ENCODE peak calls at places on chromosomes 1 and 21, in six cellular contexts. Z is central memory CD4-positive, alpha-beta T cell; F is GM13977; E is tibial nerve; B is AG08396; T is activated CD4-positive, CD25-positive, alpha-beta regulatory T cell treated with anti-CD3 and anti-CD28 coated beads, Interleukin-2, amount 50 U/mL, for 72 hours. K is an unnamed sample.

GRCh38 chr1:11478571-11479374 is at the start of gene DISP3:
- DNase-seq in T (peak), E (no peak), F (peak), Z (peak), B (peak), K (peak)

GRCh38 chr1:232327296-232327695 is 302.6 kb downstream of the SIPA1L2 start:
- DNase-seq in F (no peak), E (no peak), T (no peak), B (no peak), Z (no peak), K (no peak)

GRCh38 chr1:6614019-6614952 is 755 bp downstream of the PHF13 start:
- DNase-seq in E (no peak), T (peak), Z (peak), F (peak), B (peak), K (peak)

GRCh38 chr1:15848143-15848928 is 829 bp downstream of the SPEN start:
- DNase-seq in F (no peak), Z (peak), E (no peak), B (peak), T (peak), K (peak)

GRCh38 chr21:35254006-35254751 is 205.1 kb upstream of the RUNX1 start:
- DNase-seq in T (no peak), B (no peak), Z (no peak), E (no peak), F (no peak), K (no peak)

GRCh38 chr1:218573871-218574270 is 228.7 kb downstream of the TGFB2 start:
- DNase-seq in B (no peak), E (no peak), Z (no peak), T (no peak), F (no peak), K (no peak)

GRCh38 chr21:16082038-16082816 is 352.4 kb downstream of the USP25 start:
- DNase-seq in Z (no peak), E (no peak), B (no peak), T (no peak), F (no peak), K (no peak)

GRCh38 chr1:32404956-32405355 is 10.7 kb upstream of the BSDC1 start:
- DNase-seq in B (no peak), T (no peak), Z (no peak), E (no peak), F (no peak), K (no peak)

GRCh38 chr1:101438359-101438758 is 201.5 kb downstream of the S1PR1 start:
- DNase-seq in F (no peak), T (no peak), Z (no peak), E (no peak), B (peak), K (peak)

GRCh38 chr1:160219062-160219929 is 14.1 kb downstream of the PEA15 start:
- DNase-seq in E (no peak), Z (no peak), F (no peak), B (peak), T (no peak), K (no peak)

GRCh38 chr1:164667010-164667409 is 108.0 kb downstream of the PBX1 start:
- DNase-seq in E (no peak), F (no peak), T (no peak), B (no peak), Z (no peak), K (no peak)

GRCh38 chr1:154219511-154219910 is 1.2 kb upstream of the UBAP2L start:
- DNase-seq in E (no peak), T (no peak), Z (no peak), F (no peak), B (no peak), K (no peak)